ENCODE peak calls at places on chromosomes 13 and 19, in six cellular contexts. One of them, this sample, is unnamed.

GRCh38 chr13:51879133-51879532 is 17.4 kb downstream of the CCDC70 start:
- DNase-seq in uterus: no peak
- DNase-seq in gastrocnemius medialis: no peak
- DNase-seq in HCEC 1CT: no peak
- DNase-seq in memory B cell: no peak
- DNase-seq in RPMI8226: no peak
- DNase-seq in this sample: no peak

GRCh38 chr19:55642153-55643002 is 1.1 kb upstream of the ZNF581 start:
- DNase-seq in uterus: no peak
- DNase-seq in RPMI8226: peak; percentile 71
- DNase-seq in memory B cell: no peak
- DNase-seq in HCEC 1CT: peak; percentile 30
- DNase-seq in gastrocnemius medialis: no peak
- DNase-seq in this sample: peak; percentile 34

GRCh38 chr19:2282062-2282861 is at the start of gene PEAK3:
- DNase-seq in uterus: peak; percentile 49
- DNase-seq in HCEC 1CT: no peak
- DNase-seq in gastrocnemius medialis: peak; percentile 58
- DNase-seq in RPMI8226: peak; percentile 40
- DNase-seq in memory B cell: no peak
- DNase-seq in this sample: peak; percentile 58

GRCh38 chr19:42114412-42114811 is 17.8 kb downstream of the POU2F2 start:
- DNase-seq in uterus: no peak
- DNase-seq in RPMI8226: peak; percentile 75
- DNase-seq in memory B cell: peak; percentile 36
- DNase-seq in HCEC 1CT: peak; percentile 58
- DNase-seq in gastrocnemius medialis: no peak
- DNase-seq in this sample: peak; percentile 40

GRCh38 chr13:97030705-97031452 is 36.6 kb upstream of the OXGR1 start:
- DNase-seq in memory B cell: no peak
- DNase-seq in RPMI8226: no peak
- DNase-seq in HCEC 1CT: peak; percentile 80
- DNase-seq in gastrocnemius medialis: no peak
- DNase-seq in uterus: no peak
- DNase-seq in this sample: peak; percentile 69

GRCh38 chr19:49427855-49428546 is 2.8 kb downstream of the GFY start:
- DNase-seq in gastrocnemius medialis: no peak
- DNase-seq in memory B cell: no peak
- DNase-seq in RPMI8226: peak; percentile 44
- DNase-seq in uterus: no peak
- DNase-seq in HCEC 1CT: no peak
- DNase-seq in this sample: peak; percentile 30

GRCh38 chr19:35471946-35472345 is 18.3 kb downstream of the KRTDAP start:
- DNase-seq in memory B cell: no peak
- DNase-seq in HCEC 1CT: no peak
- DNase-seq in gastrocnemius medialis: no peak
- DNase-seq in uterus: no peak
- DNase-seq in RPMI8226: no peak
- DNase-seq in this sample: no peak

GRCh38 chr19:31170046-31170445 is 179.2 kb downstream of the TSHZ3 start:
- DNase-seq in RPMI8226: no peak
- DNase-seq in HCEC 1CT: no peak
- DNase-seq in memory B cell: no peak
- DNase-seq in gastrocnemius medialis: no peak
- DNase-seq in uterus: no peak
- DNase-seq in this sample: no peak

GRCh38 chr13:91375119-91375729 is 23.2 kb upstream of the GPC5 start:
- DNase-seq in RPMI8226: peak; percentile 56
- DNase-seq in HCEC 1CT: peak; percentile 27
- DNase-seq in memory B cell: peak; percentile 20
- DNase-seq in gastrocnemius medialis: no peak
- DNase-seq in uterus: no peak
- DNase-seq in this sample: peak; percentile 43

GRCh38 chr13:82905071-82905470 is 977.2 kb downstream of the SLITRK1 start:
- DNase-seq in HCEC 1CT: no peak
- DNase-seq in gastrocnemius medialis: no peak
- DNase-seq in uterus: no peak
- DNase-seq in RPMI8226: no peak
- DNase-seq in memory B cell: no peak
- DNase-seq in this sample: no peak

GRCh38 chr19:2213799-2214198 is 22.3 kb downstream of the PLEKHJ1 start:
- DNase-seq in uterus: no peak
- DNase-seq in RPMI8226: no peak
- DNase-seq in memory B cell: no peak
- DNase-seq in HCEC 1CT: no peak
- DNase-seq in gastrocnemius medialis: peak; percentile 59
- DNase-seq in this sample: no peak

GRCh38 chr13:32164622-32165268 is 133.2 kb downstream of the FRY start:
- DNase-seq in uterus: no peak
- DNase-seq in RPMI8226: peak; percentile 67
- DNase-seq in HCEC 1CT: peak; percentile 76
- DNase-seq in memory B cell: peak; percentile 10
- DNase-seq in gastrocnemius medialis: no peak
- DNase-seq in this sample: peak; percentile 82

GRCh38 chr13:22061806-22062391 is 391.0 kb downstream of the FGF9 start:
- DNase-seq in memory B cell: peak; percentile 16
- DNase-seq in HCEC 1CT: no peak
- DNase-seq in gastrocnemius medialis: no peak
- DNase-seq in uterus: no peak
- DNase-seq in RPMI8226: no peak
- DNase-seq in this sample: no peak

GRCh38 chr19:49533551-49534488 is 6.0 kb downstream of the RCN3 start:
- DNase-seq in gastrocnemius medialis: peak; percentile 68
- DNase-seq in RPMI8226: peak; percentile 81
- DNase-seq in uterus: peak; percentile 79
- DNase-seq in memory B cell: peak; percentile 87
- DNase-seq in HCEC 1CT: peak; percentile 26
- DNase-seq in this sample: peak; percentile 54

GRCh38 chr19:17402982-17403855 is 2.2 kb downstream of the BST2 start:
- DNase-seq in memory B cell: no peak
- DNase-seq in RPMI8226: peak; percentile 29
- DNase-seq in uterus: no peak
- DNase-seq in HCEC 1CT: no peak
- DNase-seq in gastrocnemius medialis: no peak
- DNase-seq in this sample: peak; percentile 20

GRCh38 chr19:14449321-14449720 is 16.2 kb downstream of the PKN1 start:
- DNase-seq in RPMI8226: no peak
- DNase-seq in gastrocnemius medialis: no peak
- DNase-seq in HCEC 1CT: no peak
- DNase-seq in memory B cell: no peak
- DNase-seq in uterus: no peak
- DNase-seq in this sample: peak; percentile 38

GRCh38 chr19:1161716-1162115 is 12.4 kb downstream of the SBNO2 start:
- DNase-seq in gastrocnemius medialis: peak; percentile 96
- DNase-seq in HCEC 1CT: no peak
- DNase-seq in uterus: no peak
- DNase-seq in RPMI8226: no peak
- DNase-seq in memory B cell: no peak
- DNase-seq in this sample: no peak

This sample was measured in ELR.